ENCODE peak calls at places on chromosome 12, in four cellular contexts. O is RPMI8226, M is NCI-H1092 treated with DMSO at 0.1 percent for 48 hours, K is astrocyte of the spinal cord. S is an unnamed sample.

GRCh38 chr12:48818831-48819590 is 715 bp downstream of the CACNB3 start:
- DNase-seq in O (peak), M (no peak), K (no peak), S (no peak)

GRCh38 chr12:104722541-104723534 is 235.3 kb downstream of the SLC41A2 start:
- DNase-seq in O (no peak), M (peak), K (no peak), S (no peak)

GRCh38 chr12:113088971-113089756 is 32.6 kb downstream of the DTX1 start:
- DNase-seq in O (no peak), M (no peak), K (no peak), S (no peak)

GRCh38 chr12:87160848-87161601 is 868.2 kb downstream of the C12orf50 start:
- DNase-seq in O (no peak), M (no peak), K (no peak), S (no peak)

GRCh38 chr12:108666326-108666995 is 32.8 kb upstream of the SELPLG start:
- DNase-seq in O (peak), M (peak), K (peak), S (peak)

GRCh38 chr12:45232771-45233372 is 17.0 kb downstream of the ANO6 start:
- DNase-seq in O (no peak), M (no peak), K (peak), S (peak)

GRCh38 chr12:131530041-131530332 is 180.9 kb upstream of the SFSWAP start:
- DNase-seq in O (no peak), M (no peak), K (no peak), S (no peak)

GRCh38 chr12:109968032-109968420 is 28.1 kb downstream of the GIT2 start:
- DNase-seq in O (no peak), M (no peak), K (no peak), S (no peak)

GRCh38 chr12:121279507-121279915 is 17.0 kb downstream of the CAMKK2 start:
- DNase-seq in O (no peak), M (no peak), K (no peak), S (no peak)

GRCh38 chr12:15682826-15683225 is 106.4 kb downstream of the EPS8 start:
- DNase-seq in O (no peak), M (no peak), K (no peak), S (peak)

GRCh38 chr12:69649529-69649928 is 38.8 kb upstream of the LRRC10 start:
- DNase-seq in O (no peak), M (no peak), K (no peak), S (no peak)

GRCh38 chr12:131920902-131921840 is 7.9 kb upstream of the PUS1 start:
- DNase-seq in O (no peak), M (no peak), K (no peak), S (no peak)

GRCh38 chr12:123681605-123682004 is 10.7 kb downstream of the TCTN2 start:
- DNase-seq in O (no peak), M (no peak), K (no peak), S (no peak)

GRCh38 chr12:38664661-38665269 is 240.6 kb downstream of the CPNE8 start:
- DNase-seq in O (peak), M (no peak), K (no peak), S (no peak)

GRCh38 chr12:96376865-96377264 is 23.4 kb downstream of the CDK17 start:
- DNase-seq in O (no peak), M (no peak), K (no peak), S (no peak)

GRCh38 chr12:121829250-121829918 is 25.6 kb downstream of the SETD1B start:
- DNase-seq in O (no peak), M (no peak), K (no peak), S (no peak)

GRCh38 chr12:47205532-47206449 is 126.0 kb upstream of the AMIGO2 start:
- DNase-seq in O (no peak), M (no peak), K (no peak), S (no peak)

GRCh38 chr12:57215668-57216013 is 953 bp upstream of the NXPH4 start:
- DNase-seq in O (peak), M (no peak), K (no peak), S (peak)

GRCh38 chr12:74449872-74450271 is 87.8 kb upstream of the ATXN7L3B start:
- DNase-seq in O (no peak), M (no peak), K (peak), S (peak)

GRCh38 chr12:48875944-48876520 is 10.4 kb upstream of the RND1 start:
- DNase-seq in O (no peak), M (no peak), K (no peak), S (peak)

GRCh38 chr12:12403264-12404248 is 46.7 kb downstream of the BORCS5 start:
- DNase-seq in O (no peak), M (no peak), K (no peak), S (no peak)

GRCh38 chr12:57089259-57090245 is 638 bp downstream of the NAB2 start:
- DNase-seq in O (no peak), M (no peak), K (peak), S (peak)

GRCh38 chr12:104219361-104219892 is 3.8 kb downstream of the TXNRD1 start:
- DNase-seq in O (no peak), M (no peak), K (peak), S (peak)

GRCh38 chr12:122080149-122081107 is 1.9 kb downstream of the MLXIP start:
- DNase-seq in O (peak), M (no peak), K (peak), S (peak)

GRCh38 chr12:120534703-120535655 is 823 bp downstream of the RNF10 start:
- DNase-seq in O (peak), M (peak), K (peak), S (peak)

GRCh38 chr12:15212877-15213276 is 8.3 kb downstream of the RERG start:
- DNase-seq in O (no peak), M (peak), K (no peak), S (no peak)

GRCh38 chr12:58204086-58204485 is 262.7 kb downstream of the ATP23 start:
- DNase-seq in O (no peak), M (no peak), K (peak), S (peak)

GRCh38 chr12:13981296-13981962 is at the start of gene GRIN2B:
- DNase-seq in O (no peak), M (peak), K (no peak), S (no peak)

GRCh38 chr12:25615119-25615518 is 62.0 kb upstream of the LMNTD1 start:
- DNase-seq in O (no peak), M (no peak), K (peak), S (peak)

GRCh38 chr12:69984216-69984615 is 159.2 kb downstream of the MYRFL start:
- DNase-seq in O (no peak), M (no peak), K (no peak), S (no peak)

GRCh38 chr12:83321971-83322370 is 635.3 kb downstream of the TMTC2 start:
- DNase-seq in O (no peak), M (no peak), K (no peak), S (no peak)

GRCh38 chr12:80320121-80320678 is 123.8 kb upstream of the PTPRQ start:
- DNase-seq in O (no peak), M (no peak), K (no peak), S (no peak)

GRCh38 chr12:53506450-53506785 is 866 bp downstream of the NPFF start:
- DNase-seq in O (no peak), M (no peak), K (no peak), S (no peak)

GRCh38 chr12:119419371-119419770 is 84.8 kb downstream of the CCDC60 start:
- DNase-seq in O (no peak), M (no peak), K (no peak), S (no peak)